ENCODE peak calls at places on chromosomes 16 and 17, in nine cellular contexts. T, X, N, A, O, B, F, G and Y are unnamed samples.

GRCh38 chr17:41773190-41773588 is 13.3 kb downstream of the JUP start:
- DNase-seq in O (peak), B (peak), X (peak), G (peak), T (no peak), N (no peak), F (no peak), A (no peak), Y (no peak)

GRCh38 chr17:1422907-1423306 is 22.9 kb upstream of the YWHAE start:
- DNase-seq in N (no peak), G (no peak), A (no peak), X (no peak), O (no peak), T (no peak), F (no peak), B (peak), Y (no peak)

GRCh38 chr16:77404823-77405222 is 30.0 kb downstream of the ADAMTS18 start:
- DNase-seq in G (no peak), F (no peak), A (no peak), N (no peak), T (no peak), X (no peak), B (no peak), O (no peak), Y (no peak)

GRCh38 chr16:77344306-77344705 is 90.5 kb downstream of the ADAMTS18 start:
- DNase-seq in T (no peak), N (no peak), B (no peak), F (no peak), G (no peak), O (no peak), X (no peak), A (no peak), Y (no peak)

GRCh38 chr16:75593825-75594820 is 27.9 kb downstream of the GABARAPL2 start:
- DNase-seq in O (no peak), A (no peak), F (peak), T (no peak), G (peak), B (peak), N (no peak), X (no peak), Y (no peak)

GRCh38 chr17:10105513-10106001 is 92.8 kb downstream of the GAS7 start:
- DNase-seq in G (peak), X (peak), T (no peak), O (no peak), F (no peak), B (no peak), N (no peak), A (no peak), Y (no peak)

GRCh38 chr16:88487920-88488842 is 35.1 kb downstream of the ZFPM1 start:
- DNase-seq in A (no peak), X (no peak), F (no peak), O (no peak), B (no peak), G (peak), T (peak), N (no peak), Y (no peak)

GRCh38 chr17:81451823-81452222 is 56.6 kb downstream of the BAHCC1 start:
- DNase-seq in G (no peak), F (no peak), N (no peak), A (no peak), B (no peak), X (no peak), O (no peak), T (no peak), Y (no peak)

GRCh38 chr17:78558181-78558850 is 18.9 kb downstream of the DNAH17 start:
- DNase-seq in O (no peak), A (no peak), G (no peak), F (peak), B (peak), N (no peak), T (no peak), X (no peak), Y (no peak)

GRCh38 chr16:89020068-89020924 is 43.3 kb upstream of the CBFA2T3 start:
- DNase-seq in G (peak), O (no peak), A (no peak), B (no peak), N (peak), T (no peak), X (no peak), F (no peak), Y (no peak)

GRCh38 chr17:57602896-57603295 is 142.2 kb downstream of the CCDC182 start:
- DNase-seq in F (no peak), G (no peak), O (no peak), X (no peak), A (no peak), N (no peak), T (no peak), B (no peak), Y (no peak)

GRCh38 chr16:86982347-86982596 is 334.9 kb downstream of the C16orf95 start:
- DNase-seq in A (no peak), F (no peak), O (peak), T (no peak), G (no peak), B (no peak), N (no peak), X (no peak), Y (no peak)

GRCh38 chr17:18031955-18032354 is 7.0 kb downstream of the ATPAF2 start:
- DNase-seq in O (no peak), F (peak), T (no peak), B (no peak), X (no peak), N (no peak), A (no peak), G (no peak), Y (no peak)

GRCh38 chr16:20931066-20931465 is 30.5 kb downstream of the LYRM1 start:
- DNase-seq in F (no peak), A (no peak), X (no peak), N (no peak), G (no peak), T (no peak), O (no peak), B (no peak), Y (no peak)

GRCh38 chr17:2087597-2088211 is 32.8 kb downstream of the HIC1 start:
- DNase-seq in B (no peak), T (no peak), G (no peak), N (no peak), F (no peak), O (no peak), A (no peak), X (peak), Y (no peak)

GRCh38 chr17:63772801-63773271 is 561 bp downstream of the CCDC47 start:
- DNase-seq in T (no peak), F (no peak), B (peak), G (no peak), N (no peak), O (no peak), X (no peak), A (no peak), Y (no peak)

GRCh38 chr17:71679832-71680231 is 441.0 kb upstream of the SOX9 start:
- DNase-seq in N (no peak), B (no peak), T (no peak), A (no peak), G (no peak), F (no peak), X (no peak), O (no peak), Y (no peak)

GRCh38 chr17:77555741-77556291 is 402.7 kb upstream of the TNRC6C start:
- DNase-seq in X (no peak), B (peak), N (peak), G (no peak), A (no peak), F (no peak), O (no peak), T (no peak), Y (no peak)

GRCh38 chr16:234468-235305 is at the start of gene FAM234A:
- DNase-seq in T (peak), O (peak), B (peak), X (peak), A (peak), F (peak), G (peak), N (peak), Y (peak)
- TF ChIP-seq CTCF in T (peak), O (no peak), B (peak), X (no peak), A (peak), F (no peak), G (peak), N (peak), Y (peak)

GRCh38 chr17:83076930-83077329 is 2.5 kb upstream of the METRNL start:
- DNase-seq in O (no peak), B (peak), N (no peak), T (no peak), A (no peak), G (peak), F (no peak), X (no peak), Y (no peak)
- TF ChIP-seq CTCF in O (no peak), B (peak), N (no peak), T (peak), A (no peak), G (peak), F (no peak), X (no peak), Y (no peak)

DNA sequence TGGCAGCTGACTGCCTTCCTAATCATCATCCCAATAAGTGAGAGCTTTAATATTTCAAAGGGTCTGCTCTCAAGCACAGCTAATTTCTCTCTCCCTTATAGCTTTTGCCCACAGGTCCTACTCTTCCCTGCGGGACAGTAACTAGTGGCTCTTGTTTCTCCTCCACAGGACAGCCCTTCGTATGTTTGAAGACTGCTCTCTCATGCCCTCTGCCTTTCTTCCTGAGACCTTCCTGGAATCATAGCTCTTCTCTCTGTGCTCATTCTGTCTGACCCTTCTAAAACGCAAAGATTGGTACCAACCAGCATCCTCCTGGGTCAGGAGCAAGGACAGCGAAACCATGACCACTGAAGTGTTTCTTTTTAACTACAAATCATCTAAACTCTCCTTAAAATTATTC is 168.9 kb downstream of the GRIN2A start:
- DNase-seq in N (no peak), F (no peak), T (no peak), A (no peak), X (no peak), B (no peak), G (no peak), O (no peak), Y (no peak)
- TF ChIP-seq CTCF in N (peak), F (no peak), T (no peak), A (no peak), X (no peak), B (no peak), G (peak), O (no peak), Y (no peak)

DNA sequence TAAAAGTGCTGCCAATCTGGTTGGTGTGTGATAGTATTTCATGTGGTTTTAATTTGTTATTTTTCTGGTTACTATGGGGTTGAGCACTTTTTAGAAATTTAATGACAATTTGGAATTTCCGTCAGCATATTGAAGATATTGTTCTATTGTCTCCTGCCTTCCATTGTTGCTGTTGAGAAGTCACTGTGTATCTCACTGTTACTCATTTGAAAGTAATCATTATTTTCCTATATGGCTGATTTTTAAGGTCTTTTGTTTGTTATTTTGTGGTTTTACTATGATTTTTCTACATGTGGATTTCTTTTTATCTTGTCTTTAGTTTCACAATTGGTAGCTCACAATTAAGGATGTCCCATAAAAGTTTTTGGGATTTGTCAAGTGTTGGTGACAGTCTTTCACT is 8.2 kb downstream of the KRT26 start:
- DNase-seq in G (no peak), N (no peak), F (no peak), X (no peak), O (no peak), B (no peak), T (no peak), A (no peak), Y (no peak)
- TF ChIP-seq CTCF in G (no peak), N (no peak), F (no peak), X (no peak), O (no peak), B (no peak), T (no peak), A (no peak), Y (no peak)